ENCODE peak calls at places on chromosomes 7 and 10, in six cellular contexts. One of them, this sample, is unnamed.

GRCh38 chr10:112963835-112964234 is 13.8 kb downstream of the TCF7L2 start:
- DNase-seq in AG09309: no peak
- DNase-seq in upper lobe of right lung: no peak
- DNase-seq in K562: peak
- DNase-seq in nephron progenitor cell: no peak
- DNase-seq in endothelial cell: no peak
- DNase-seq in this sample: no peak

GRCh38 chr10:130179640-130180039 is 43.4 kb downstream of the GLRX3 start:
- DNase-seq in AG09309: peak
- DNase-seq in upper lobe of right lung: no peak
- DNase-seq in K562: peak
- DNase-seq in nephron progenitor cell: no peak
- DNase-seq in endothelial cell: peak
- DNase-seq in this sample: no peak

GRCh38 chr10:82813856-82814255 is 938.9 kb downstream of the NRG3 start:
- DNase-seq in AG09309: no peak
- DNase-seq in upper lobe of right lung: no peak
- DNase-seq in K562: no peak
- DNase-seq in nephron progenitor cell: no peak
- DNase-seq in endothelial cell: no peak
- DNase-seq in this sample: no peak

GRCh38 chr7:156071612-156072011 is 259.3 kb upstream of the SHH start:
- DNase-seq in AG09309: no peak
- DNase-seq in upper lobe of right lung: peak
- DNase-seq in K562: no peak
- DNase-seq in nephron progenitor cell: no peak
- DNase-seq in endothelial cell: no peak
- DNase-seq in this sample: no peak

GRCh38 chr10:26697922-26698608 is 564 bp downstream of the PDSS1 start:
- DNase-seq in AG09309: no peak
- DNase-seq in upper lobe of right lung: no peak
- DNase-seq in K562: no peak
- DNase-seq in nephron progenitor cell: peak
- DNase-seq in endothelial cell: no peak
- DNase-seq in this sample: no peak

GRCh38 chr10:43252785-43253341 is 14.0 kb downstream of the RASGEF1A start:
- DNase-seq in AG09309: no peak
- DNase-seq in upper lobe of right lung: peak
- DNase-seq in K562: no peak
- DNase-seq in nephron progenitor cell: no peak
- DNase-seq in endothelial cell: no peak
- DNase-seq in this sample: peak

GRCh38 chr7:125316451-125316850 is 386.8 kb upstream of the POT1 start:
- DNase-seq in AG09309: no peak
- DNase-seq in upper lobe of right lung: no peak
- DNase-seq in K562: no peak
- DNase-seq in nephron progenitor cell: peak
- DNase-seq in endothelial cell: peak
- DNase-seq in this sample: peak

GRCh38 chr7:696426-697258 is 29.9 kb upstream of the DNAAF5 start:
- DNase-seq in AG09309: no peak
- DNase-seq in upper lobe of right lung: peak
- DNase-seq in K562: no peak
- DNase-seq in nephron progenitor cell: no peak
- DNase-seq in endothelial cell: peak
- DNase-seq in this sample: no peak

GRCh38 chr10:32332299-32332750 is 14.6 kb downstream of the EPC1 start:
- DNase-seq in AG09309: no peak
- DNase-seq in upper lobe of right lung: no peak
- DNase-seq in K562: no peak
- DNase-seq in nephron progenitor cell: no peak
- DNase-seq in endothelial cell: no peak
- DNase-seq in this sample: no peak

GRCh38 chr10:72952189-72952900 is 2.3 kb downstream of the PLA2G12B start:
- DNase-seq in AG09309: no peak
- DNase-seq in upper lobe of right lung: no peak
- DNase-seq in K562: no peak
- DNase-seq in nephron progenitor cell: no peak
- DNase-seq in endothelial cell: no peak
- DNase-seq in this sample: no peak

GRCh38 chr10:6796231-6796630 is 216.2 kb upstream of the PRKCQ start:
- DNase-seq in AG09309: no peak
- DNase-seq in upper lobe of right lung: no peak
- DNase-seq in K562: no peak
- DNase-seq in nephron progenitor cell: no peak
- DNase-seq in endothelial cell: no peak
- DNase-seq in this sample: no peak

GRCh38 chr7:111900283-111900682 is 305.9 kb downstream of the DOCK4 start:
- DNase-seq in AG09309: no peak
- DNase-seq in upper lobe of right lung: no peak
- DNase-seq in K562: no peak
- DNase-seq in nephron progenitor cell: no peak
- DNase-seq in endothelial cell: no peak
- DNase-seq in this sample: no peak

GRCh38 chr7:98879198-98879988 is 1.1 kb downstream of the TRRAP start:
- DNase-seq in AG09309: no peak
- DNase-seq in upper lobe of right lung: peak
- DNase-seq in K562: peak
- DNase-seq in nephron progenitor cell: no peak
- DNase-seq in endothelial cell: no peak
- DNase-seq in this sample: no peak

GRCh38 chr10:132003286-132003924 is 21.7 kb upstream of the BNIP3 start:
- DNase-seq in AG09309: no peak
- DNase-seq in upper lobe of right lung: no peak
- DNase-seq in K562: no peak
- DNase-seq in nephron progenitor cell: no peak
- DNase-seq in endothelial cell: no peak
- DNase-seq in this sample: no peak

GRCh38 chr7:136997735-136998134 is 129.3 kb downstream of the CHRM2 start:
- DNase-seq in AG09309: no peak
- DNase-seq in upper lobe of right lung: no peak
- DNase-seq in K562: no peak
- DNase-seq in nephron progenitor cell: no peak
- DNase-seq in endothelial cell: no peak
- DNase-seq in this sample: no peak

GRCh38 chr10:79298403-79299244 is 48.6 kb upstream of the PPIF start:
- DNase-seq in AG09309: peak
- DNase-seq in upper lobe of right lung: no peak
- DNase-seq in K562: peak
- DNase-seq in nephron progenitor cell: no peak
- DNase-seq in endothelial cell: no peak
- DNase-seq in this sample: no peak

GRCh38 chr7:150357771-150358427 is 10.7 kb upstream of the REPIN1 start:
- DNase-seq in AG09309: no peak
- DNase-seq in upper lobe of right lung: peak
- DNase-seq in K562: peak
- DNase-seq in nephron progenitor cell: no peak
- DNase-seq in endothelial cell: no peak
- DNase-seq in this sample: no peak

GRCh38 chr7:25720427-25720826 is 431.6 kb upstream of the NFE2L3 start:
- DNase-seq in AG09309: no peak
- DNase-seq in upper lobe of right lung: no peak
- DNase-seq in K562: peak
- DNase-seq in nephron progenitor cell: no peak
- DNase-seq in endothelial cell: no peak
- DNase-seq in this sample: no peak

GRCh38 chr10:86586516-86586915 is 64.9 kb upstream of the WAPL start:
- DNase-seq in AG09309: no peak
- DNase-seq in upper lobe of right lung: no peak
- DNase-seq in K562: no peak
- DNase-seq in nephron progenitor cell: no peak
- DNase-seq in endothelial cell: no peak
- DNase-seq in this sample: no peak

GRCh38 chr7:106114735-106115383 is 2.7 kb upstream of the SYPL1 start:
- DNase-seq in AG09309: no peak
- DNase-seq in upper lobe of right lung: no peak
- DNase-seq in K562: no peak
- DNase-seq in nephron progenitor cell: no peak
- DNase-seq in endothelial cell: no peak
- DNase-seq in this sample: no peak

GRCh38 chr10:102752934-102753664 is 9.4 kb downstream of the WBP1L start:
- DNase-seq in AG09309: no peak
- DNase-seq in upper lobe of right lung: no peak
- DNase-seq in K562: peak
- DNase-seq in nephron progenitor cell: no peak
- DNase-seq in endothelial cell: no peak
- DNase-seq in this sample: no peak
- TF ChIP-seq CTCF in AG09309: peak
- TF ChIP-seq CTCF in upper lobe of right lung: peak
- TF ChIP-seq CTCF in K562: peak
- TF ChIP-seq CTCF in nephron progenitor cell: peak
- TF ChIP-seq CTCF in endothelial cell: peak
- TF ChIP-seq CTCF in this sample: peak

GRCh38 chr10:77602913-77603528 is 34.6 kb downstream of the KCNMA1 start:
- DNase-seq in AG09309: no peak
- DNase-seq in upper lobe of right lung: no peak
- DNase-seq in K562: no peak
- DNase-seq in nephron progenitor cell: no peak
- DNase-seq in endothelial cell: no peak
- DNase-seq in this sample: no peak
- TF ChIP-seq CTCF in AG09309: no peak
- TF ChIP-seq CTCF in upper lobe of right lung: no peak
- TF ChIP-seq CTCF in K562: no peak
- TF ChIP-seq CTCF in nephron progenitor cell: no peak
- TF ChIP-seq CTCF in endothelial cell: no peak
- TF ChIP-seq CTCF in this sample: no peak

GRCh38 chr7:27167916-27168264 is 2.6 kb upstream of the HOXA9 start:
- DNase-seq in AG09309: no peak
- DNase-seq in upper lobe of right lung: no peak
- DNase-seq in K562: no peak
- DNase-seq in nephron progenitor cell: peak
- DNase-seq in endothelial cell: no peak
- DNase-seq in this sample: no peak

GRCh38 chr7:27167170-27167505 is 1.8 kb upstream of the HOXA9 start:
- DNase-seq in AG09309: no peak
- DNase-seq in upper lobe of right lung: peak
- DNase-seq in K562: no peak
- DNase-seq in nephron progenitor cell: peak
- DNase-seq in endothelial cell: no peak
- DNase-seq in this sample: no peak

GRCh38 chr7:27169658-27170493 is 4.2 kb downstream of the HOXA10 start:
- DNase-seq in AG09309: no peak
- DNase-seq in upper lobe of right lung: peak
- DNase-seq in K562: no peak
- DNase-seq in nephron progenitor cell: peak
- DNase-seq in endothelial cell: no peak
- DNase-seq in this sample: no peak

GRCh38 chr7:27166475-27167169 is 1.3 kb upstream of the HOXA9 start:
- DNase-seq in AG09309: no peak
- DNase-seq in upper lobe of right lung: peak
- DNase-seq in K562: no peak
- DNase-seq in nephron progenitor cell: peak
- DNase-seq in endothelial cell: no peak
- DNase-seq in this sample: no peak

DNA sequence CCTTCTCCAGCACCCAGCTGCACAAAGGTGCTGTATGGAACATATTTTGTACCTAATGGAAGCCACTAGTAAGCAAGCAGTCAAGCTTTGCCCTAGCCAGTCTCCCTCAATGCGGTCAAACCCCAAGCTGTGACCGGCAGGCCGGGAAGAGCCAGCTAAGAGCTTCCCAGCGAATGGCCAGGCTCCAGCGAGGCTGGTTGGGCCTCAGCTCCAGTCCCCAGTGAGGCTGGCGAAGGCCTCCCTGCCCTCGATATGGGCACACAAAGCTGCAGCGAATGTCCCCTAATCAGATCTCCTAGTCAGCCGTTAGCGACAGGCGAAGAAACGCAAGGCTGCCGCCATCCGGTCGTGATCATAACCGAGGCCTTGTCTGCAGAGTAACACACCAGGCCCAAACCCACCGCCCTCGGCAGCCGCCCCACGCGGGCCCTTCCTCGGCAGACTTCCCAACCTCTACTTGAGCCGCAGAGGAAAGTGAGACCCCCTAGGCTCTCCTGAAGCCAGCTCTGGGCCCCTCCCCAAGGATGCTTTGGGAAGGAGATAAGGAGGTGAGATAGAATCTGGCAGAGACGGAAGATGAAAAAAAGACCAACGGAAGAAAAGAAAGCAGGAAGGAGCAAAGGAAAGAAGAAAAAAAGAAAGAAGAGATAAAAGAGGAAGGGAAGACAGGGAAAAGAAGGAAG is 3.1 kb upstream of the HOXA9 start:
- DNase-seq in AG09309: no peak
- DNase-seq in upper lobe of right lung: peak
- DNase-seq in K562: no peak
- DNase-seq in nephron progenitor cell: peak
- DNase-seq in endothelial cell: no peak
- DNase-seq in this sample: no peak
- TF ChIP-seq CTCF in AG09309: peak
- TF ChIP-seq CTCF in upper lobe of right lung: no peak
- TF ChIP-seq CTCF in K562: no peak
- TF ChIP-seq CTCF in nephron progenitor cell: no peak
- TF ChIP-seq CTCF in endothelial cell: no peak
- TF ChIP-seq CTCF in this sample: no peak

GRCh38 chr7:44194069-44194468 is 4.8 kb upstream of the GCK start:
- DNase-seq in AG09309: no peak
- DNase-seq in upper lobe of right lung: peak
- DNase-seq in K562: no peak
- DNase-seq in nephron progenitor cell: no peak
- DNase-seq in endothelial cell: no peak
- DNase-seq in this sample: no peak
- TF ChIP-seq CTCF in AG09309: no peak
- TF ChIP-seq CTCF in upper lobe of right lung: no peak
- TF ChIP-seq CTCF in K562: no peak
- TF ChIP-seq CTCF in nephron progenitor cell: no peak
- TF ChIP-seq CTCF in endothelial cell: no peak
- TF ChIP-seq CTCF in this sample: no peak

DNA sequence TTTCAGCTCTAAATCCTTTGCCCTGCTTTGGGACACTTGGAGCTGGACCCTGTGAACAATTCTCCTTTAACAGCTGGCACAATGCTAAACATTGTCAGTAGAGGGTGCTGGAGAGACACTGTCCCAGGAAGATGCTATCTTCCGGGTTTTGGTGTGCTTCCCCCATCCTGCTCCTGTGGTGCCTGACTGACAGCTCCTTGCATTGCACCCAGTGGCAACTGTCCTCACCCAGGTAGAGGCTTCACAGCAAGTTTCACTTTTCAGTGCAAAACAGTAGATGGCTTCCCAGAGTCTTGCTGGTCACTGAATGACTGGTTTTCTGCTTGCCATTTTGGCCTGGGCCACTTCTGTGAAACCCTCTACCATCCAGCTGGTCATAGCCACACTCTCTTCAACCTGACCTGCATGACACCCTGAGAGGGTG is 77.3 kb downstream of the CDC14C start:
- DNase-seq in AG09309: no peak
- DNase-seq in upper lobe of right lung: no peak
- DNase-seq in K562: peak
- DNase-seq in nephron progenitor cell: peak
- DNase-seq in endothelial cell: peak
- DNase-seq in this sample: no peak
- TF ChIP-seq CTCF in AG09309: no peak
- TF ChIP-seq CTCF in upper lobe of right lung: peak
- TF ChIP-seq CTCF in K562: peak
- TF ChIP-seq CTCF in nephron progenitor cell: peak
- TF ChIP-seq CTCF in endothelial cell: peak
- TF ChIP-seq CTCF in this sample: peak

This sample was measured in progenitor cell of endocrine pancreas.